ENCODE peak calls at places on chromosomes 3 and 15, in nine cellular contexts. V, B, H, X, L, T, M, I and O are unnamed samples. For H3K4me1, the result is how much of the 10 kb centered on the place peaks cover.

GRCh38 chr3:143063018-143063417 is 56.6 kb upstream of the CHST2 start:
- DNase-seq in L (no peak), T (no peak), I (no peak), V (no peak), X (no peak), B (no peak), H (no peak), M (no peak), O (no peak)

GRCh38 chr3:175287361-175287963 is 428.3 kb downstream of the NAALADL2 start:
- DNase-seq in I (no peak), M (no peak), B (no peak), T (no peak), L (no peak), X (no peak), V (no peak), H (no peak), O (no peak)

GRCh38 chr15:36882487-36883108 is 217.8 kb downstream of the MEIS2 start:
- DNase-seq in I (peak), H (no peak), V (no peak), M (no peak), X (no peak), L (no peak), T (no peak), B (no peak), O (peak)

GRCh38 chr15:48520376-48521155 is 124.9 kb downstream of the FBN1 start:
- DNase-seq in L (no peak), V (no peak), M (no peak), T (no peak), B (no peak), I (no peak), X (no peak), H (peak), O (no peak)

GRCh38 chr3:61009025-61009424 is 242.2 kb downstream of the FHIT start:
- DNase-seq in H (no peak), B (no peak), M (no peak), L (no peak), I (no peak), X (peak), V (no peak), T (no peak), O (no peak)

GRCh38 chr3:143203848-143204247 is 84.3 kb downstream of the CHST2 start:
- DNase-seq in T (no peak), H (no peak), L (no peak), I (no peak), B (no peak), M (no peak), V (no peak), X (no peak), O (no peak)

GRCh38 chr3:42394579-42395288 is 15.7 kb downstream of the LYZL4 start:
- DNase-seq in B (no peak), M (no peak), V (no peak), I (peak), X (no peak), T (no peak), L (no peak), H (no peak), O (no peak)

GRCh38 chr15:74730619-74731316 is 5.4 kb upstream of the CYP1A1 start:
- DNase-seq in M (no peak), V (no peak), L (peak), H (no peak), X (no peak), T (no peak), I (no peak), B (no peak), O (peak)

GRCh38 chr15:62075595-62076279 is 9.0 kb downstream of the C2CD4A start:
- DNase-seq in B (no peak), T (peak), L (no peak), M (no peak), H (no peak), I (peak), V (no peak), X (no peak), O (no peak)

GRCh38 chr3:28057548-28057947 is 183.9 kb upstream of the CMC1 start:
- DNase-seq in M (no peak), X (no peak), H (no peak), V (no peak), T (no peak), I (no peak), L (no peak), B (no peak), O (no peak)

GRCh38 chr3:172104471-172105072 is 65.2 kb downstream of the FNDC3B start:
- DNase-seq in H (no peak), T (peak), M (no peak), L (no peak), V (no peak), B (no peak), I (peak), X (no peak), O (no peak)

DNA sequence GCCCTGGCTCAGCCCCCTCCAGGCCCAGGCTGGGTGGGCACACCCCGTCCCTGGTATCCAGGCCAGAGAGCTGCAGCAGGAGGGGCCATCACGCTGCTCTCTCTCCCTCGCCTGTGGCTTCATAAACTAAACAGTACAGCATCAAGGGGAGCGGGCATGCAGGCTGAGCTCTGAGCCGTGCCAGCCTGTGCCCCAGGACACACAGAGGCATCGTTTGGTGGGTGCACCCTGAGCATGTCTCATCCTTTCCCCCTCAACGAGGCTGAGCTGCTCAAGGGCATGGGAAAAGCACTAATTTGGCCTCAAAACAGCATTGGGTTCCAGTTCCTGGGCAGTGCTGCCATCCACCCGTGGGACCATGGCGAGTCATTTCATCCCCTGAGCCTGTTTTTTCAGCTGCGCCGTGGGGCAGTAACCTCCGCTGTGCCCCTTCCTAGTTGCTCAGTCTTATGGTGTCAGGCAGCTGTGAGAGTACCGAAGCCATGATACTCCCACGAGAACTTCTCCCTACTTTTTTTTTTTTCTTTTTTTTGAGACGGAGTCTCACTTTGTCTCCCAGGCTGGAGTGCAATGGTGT is 79.6 kb downstream of the CPN2 start:
- DNase-seq in M (no peak), B (no peak), I (no peak), T (no peak), V (no peak), L (no peak), H (peak), X (no peak), O (no peak)
- H3K4me1 ChIP-seq in M (under half), B (under half), I (under half), T (under half), V (under half), L (under half), H (under half), X (under half), O (under half)

DNA sequence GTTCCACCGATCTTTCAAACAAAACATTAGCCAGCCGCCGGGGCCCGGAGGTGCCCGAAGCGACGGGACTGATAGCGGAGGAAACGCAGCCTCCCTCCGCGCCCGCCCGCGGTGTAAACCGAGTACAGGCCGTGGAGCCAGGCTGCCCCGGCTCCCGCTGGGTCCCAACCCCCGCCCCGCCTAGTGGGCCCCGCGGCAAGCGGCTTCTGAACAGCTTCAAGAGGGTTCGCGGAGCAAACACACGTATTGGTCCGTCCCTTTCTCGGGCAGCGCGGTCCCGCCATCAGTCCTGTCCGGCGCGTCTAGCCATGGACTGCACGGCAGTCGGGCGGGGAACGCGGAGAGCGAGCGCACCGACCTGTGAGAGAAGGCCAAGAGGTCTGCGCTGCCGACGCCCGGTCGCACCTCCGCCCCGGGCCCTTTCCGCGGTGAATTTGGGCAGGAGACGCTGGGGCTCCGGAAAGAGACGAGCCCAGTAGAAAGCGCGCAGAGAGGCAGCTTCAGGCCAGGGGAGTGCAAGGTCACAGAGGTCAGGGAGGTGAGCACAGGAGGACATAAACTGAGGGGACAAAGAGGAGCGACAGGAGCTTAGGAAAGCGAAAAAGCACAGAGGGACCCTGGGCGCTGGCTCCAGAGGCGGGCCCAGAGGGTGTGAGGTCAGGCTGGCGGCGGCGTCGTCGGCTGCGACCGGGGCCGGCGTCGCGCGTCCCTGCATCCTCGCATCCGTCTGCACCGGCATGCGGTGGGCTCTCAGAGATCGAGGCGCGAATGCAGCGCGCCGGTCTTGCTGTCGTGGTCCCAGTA is 1.9 kb downstream of the FOXL2 start:
- DNase-seq in H (peak), M (no peak), B (no peak), X (no peak), L (no peak), T (no peak), V (no peak), I (peak), O (no peak)
- H3K4me3 ChIP-seq in H (no peak), M (no peak), B (peak), X (peak), L (no peak), T (peak), V (peak), I (no peak), O (no peak)

DNA sequence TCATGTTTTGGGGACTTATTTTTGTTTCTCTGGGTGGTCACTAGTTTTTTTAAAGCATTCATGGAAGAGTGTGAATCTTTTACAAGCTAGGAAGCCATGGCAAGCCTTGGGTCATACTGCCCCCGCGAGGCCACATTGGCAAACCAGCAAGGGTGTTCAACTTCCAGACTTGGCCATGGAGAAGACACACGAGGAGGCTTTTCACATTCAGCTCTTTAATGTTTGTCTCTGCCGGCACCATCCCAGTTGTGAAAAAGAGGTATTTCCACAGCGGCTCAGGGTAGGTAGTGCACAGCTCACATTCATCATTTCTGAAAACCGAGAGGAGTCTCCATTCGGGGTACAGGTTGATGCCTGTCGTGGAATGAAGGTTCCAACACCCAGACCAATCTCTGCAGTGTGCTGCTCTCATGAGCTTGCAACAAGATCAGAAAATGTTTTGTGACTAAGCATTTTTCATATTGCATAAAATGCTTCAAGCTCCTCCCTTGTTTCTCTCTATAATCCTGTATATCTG is 7.7 kb downstream of the CCR5 start:
- DNase-seq in M (peak), H (peak), X (peak), L (peak), B (peak), V (peak), T (peak), I (peak), O (peak)
- TF ChIP-seq CTCF in M (peak), H (peak), X (peak), L (no peak), B (peak), V (peak), T (peak), I (peak), O (peak)

GRCh38 chr15:93274276-93274675 is 185.3 kb upstream of the RGMA start:
- DNase-seq in B (no peak), M (no peak), H (no peak), L (no peak), V (no peak), I (no peak), T (no peak), X (no peak), O (no peak)

GRCh38 chr15:93282808-93283207 is 193.8 kb upstream of the RGMA start:
- DNase-seq in L (no peak), B (no peak), M (no peak), T (no peak), I (no peak), V (no peak), H (no peak), X (no peak), O (no peak)

DNA sequence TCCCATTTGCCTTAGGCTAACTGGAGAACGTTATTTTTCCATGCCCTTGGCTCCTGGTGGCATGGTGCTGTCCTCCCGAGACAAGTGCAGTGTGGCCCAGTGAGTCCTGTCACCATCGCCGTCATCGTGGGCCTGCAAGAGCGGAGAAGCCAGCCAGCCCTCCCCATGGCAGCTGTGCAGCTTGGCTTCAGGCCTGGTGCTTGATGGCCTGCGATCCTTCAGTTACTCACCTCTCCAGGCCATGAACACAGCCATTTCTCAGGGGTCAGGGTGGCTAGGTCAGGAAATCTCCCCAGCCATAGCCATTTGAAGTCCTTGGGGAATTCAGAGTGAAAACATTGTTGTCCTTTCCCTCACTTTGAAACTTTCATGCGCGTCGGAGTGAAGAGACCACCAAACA is 189.0 kb upstream of the RGMA start:
- DNase-seq in V (no peak), M (no peak), T (no peak), I (no peak), H (no peak), X (no peak), B (no peak), L (no peak), O (no peak)
- H3K4me1 ChIP-seq in V (under half), M (under half), T (under half), I (under half), H (under half), X (under half), B (under half), L (under half), O (under half)

GRCh38 chr15:88688394-88688933 is 49.6 kb downstream of the ISG20 start:
- DNase-seq in X (no peak), L (no peak), B (no peak), H (no peak), M (no peak), V (no peak), T (no peak), I (no peak), O (no peak)
- H3K4me3 ChIP-seq in X (no peak), L (no peak), B (no peak), H (no peak), M (no peak), V (no peak), T (no peak), I (no peak), O (no peak)

DNA sequence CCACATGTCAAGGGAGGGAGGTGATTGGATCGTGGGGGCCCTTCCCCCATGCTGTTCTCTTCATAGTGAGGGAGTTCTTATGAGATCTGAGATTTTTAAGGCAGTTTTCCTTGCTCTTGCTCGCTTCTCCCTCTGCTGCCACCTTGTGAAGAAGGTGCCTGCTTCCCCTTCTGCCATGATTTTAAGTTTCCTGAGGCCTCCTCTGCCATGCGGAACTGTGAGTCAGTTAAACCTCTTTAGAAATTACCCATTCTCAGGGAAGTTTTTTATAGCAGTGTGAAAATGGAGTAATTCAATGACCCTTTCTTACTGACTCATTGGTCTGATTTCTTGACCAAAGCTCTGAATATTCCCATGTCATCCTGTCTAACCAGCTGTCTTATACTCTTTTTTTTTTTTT is 484.4 kb upstream of the TPRG1 start:
- DNase-seq in T (no peak), I (no peak), X (no peak), M (no peak), H (no peak), L (no peak), V (no peak), B (no peak), O (no peak)
- TF ChIP-seq CTCF in T (no peak), I (no peak), X (no peak), M (peak), H (no peak), L (no peak), V (peak), B (no peak), O (no peak)

GRCh38 chr3:81301230-81301629 is 460.2 kb downstream of the GBE1 start:
- DNase-seq in B (no peak), T (no peak), I (no peak), M (no peak), H (no peak), X (no peak), V (no peak), L (no peak), O (no peak)

GRCh38 chr3:81299486-81299885 is 462.0 kb downstream of the GBE1 start:
- DNase-seq in H (no peak), V (no peak), I (no peak), X (no peak), B (no peak), L (no peak), T (no peak), M (no peak), O (no peak)

GRCh38 chr3:81300324-81300927 is 461.0 kb downstream of the GBE1 start:
- DNase-seq in I (no peak), B (no peak), V (no peak), X (no peak), H (no peak), T (no peak), M (no peak), L (no peak), O (no peak)

GRCh38 chr3:81291586-81291985 is 469.9 kb downstream of the GBE1 start:
- DNase-seq in X (no peak), M (no peak), T (no peak), H (no peak), I (no peak), V (no peak), L (no peak), B (no peak), O (no peak)

DNA sequence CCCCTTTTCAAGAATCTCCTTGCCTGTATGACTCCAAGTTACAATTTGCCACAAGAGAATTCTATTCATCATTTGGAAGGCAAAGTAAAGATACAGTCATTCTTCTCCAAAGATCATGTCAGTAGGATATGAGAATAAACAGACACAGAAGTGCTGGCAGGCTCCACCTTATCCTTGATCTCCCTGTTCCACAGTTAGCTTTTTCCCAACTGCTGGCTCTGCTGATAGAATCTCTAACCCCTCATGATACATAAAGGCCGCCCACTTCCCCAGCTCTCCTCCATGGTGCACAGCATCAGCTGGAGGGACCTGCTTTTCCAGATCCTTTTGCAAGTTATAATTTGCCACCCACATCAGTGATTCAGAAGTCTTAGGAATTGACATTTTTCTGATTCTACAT is 465.5 kb downstream of the GBE1 start:
- DNase-seq in M (no peak), L (no peak), T (no peak), I (no peak), X (no peak), H (no peak), V (no peak), B (no peak), O (no peak)
- H3K4me1 ChIP-seq in M (under half), L (under half), T (under half), I (under half), X (under half), H (under half), V (under half), B (under half), O (under half)

GRCh38 chr3:38343797-38344594 is 2.6 kb upstream of the XYLB start:
- DNase-seq in M (no peak), X (no peak), H (no peak), V (no peak), T (no peak), I (no peak), L (no peak), B (no peak), O (no peak)

GRCh38 chr3:38346584-38347410 is at the start of gene XYLB:
- DNase-seq in X (peak), V (peak), T (peak), M (peak), H (peak), I (peak), B (peak), L (peak), O (peak)

GRCh38 chr3:38348903-38349302 is 2.3 kb downstream of the XYLB start:
- DNase-seq in X (no peak), T (no peak), H (no peak), L (no peak), B (no peak), V (no peak), I (no peak), M (no peak), O (no peak)

GRCh38 chr3:38347421-38348200 is 1.0 kb downstream of the XYLB start:
- DNase-seq in M (no peak), V (no peak), H (no peak), X (no peak), L (no peak), T (no peak), B (no peak), I (peak), O (peak)

DNA sequence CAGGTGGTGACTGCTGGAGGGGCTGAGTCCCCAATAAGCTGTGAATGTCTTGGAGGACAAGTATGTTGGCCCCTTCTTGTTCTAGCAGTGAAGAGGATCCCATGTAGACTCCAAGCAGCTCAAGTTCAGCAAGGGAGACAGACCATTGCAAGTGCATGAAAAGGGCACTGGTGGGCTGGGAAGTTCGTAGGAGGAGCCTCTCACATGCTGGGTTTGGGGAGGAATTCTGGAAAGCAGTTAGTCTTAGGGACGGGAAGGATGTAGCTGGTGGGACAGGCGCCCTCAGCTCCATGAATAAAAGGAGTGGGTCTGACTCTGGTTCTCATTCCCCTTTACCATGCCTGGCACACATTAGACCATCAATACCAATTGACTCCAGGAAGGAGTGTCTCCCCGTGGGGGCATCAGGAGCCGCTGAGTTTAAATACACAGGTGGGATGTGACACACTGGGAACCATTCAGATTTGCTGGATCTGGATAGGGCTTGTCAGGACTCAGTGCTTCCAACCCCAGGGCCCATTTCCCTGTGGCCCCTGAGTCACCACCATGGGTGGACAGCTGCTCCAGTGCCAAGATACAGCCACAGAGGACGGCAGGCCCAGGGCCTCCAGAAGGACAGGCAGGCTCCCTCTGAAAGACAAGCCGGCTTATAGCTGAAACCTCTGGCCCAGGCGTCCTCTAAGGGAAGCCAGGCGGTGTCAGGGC is 554 bp upstream of the XYLB start:
- DNase-seq in V (no peak), L (no peak), I (no peak), B (no peak), H (no peak), M (no peak), T (no peak), X (no peak), O (no peak)
- H3K4me3 ChIP-seq in V (peak), L (no peak), I (no peak), B (peak), H (peak), M (peak), T (peak), X (no peak), O (no peak)